ENCODE peak calls at places on chromosomes 1 and 21, in nine cellular contexts. H, W, R, P, M, X, S, U and K are unnamed samples.

GRCh38 chr1:162844153-162844552 is 16.8 kb downstream of the CCDC190 start:
- DNase-seq in S (no peak), X (no peak), H (no peak), P (no peak), M (no peak), W (no peak), U (no peak), R (no peak), K (no peak)

GRCh38 chr21:17370263-17370662 is 142.6 kb upstream of the CXADR start:
- DNase-seq in X (no peak), M (no peak), R (no peak), U (peak), S (no peak), W (no peak), P (no peak), H (no peak), K (no peak)

GRCh38 chr21:46150491-46151121 is 4.8 kb downstream of the FTCD start:
- DNase-seq in U (no peak), W (no peak), X (no peak), H (no peak), S (no peak), P (no peak), R (no peak), M (peak), K (no peak)

GRCh38 chr1:233281711-233282581 is 13.6 kb downstream of the PCNX2 start:
- DNase-seq in X (no peak), M (no peak), H (no peak), P (no peak), U (no peak), R (no peak), S (peak), W (no peak), K (peak)

GRCh38 chr1:12488666-12489354 is 129.2 kb downstream of the DHRS3 start:
- DNase-seq in S (no peak), M (no peak), R (no peak), X (no peak), H (no peak), W (no peak), U (no peak), P (no peak), K (no peak)

GRCh38 chr21:46297311-46298082 is 11.4 kb downstream of the YBEY start:
- DNase-seq in R (no peak), P (no peak), S (no peak), U (no peak), H (no peak), W (no peak), X (no peak), M (no peak), K (no peak)

GRCh38 chr1:226157761-226158316 is 28.7 kb downstream of the ACBD3 start:
- DNase-seq in S (no peak), R (no peak), U (no peak), X (no peak), W (no peak), M (no peak), P (no peak), H (no peak), K (no peak)

GRCh38 chr1:22670352-22670964 is 17.4 kb downstream of the C1QB start:
- DNase-seq in X (no peak), H (no peak), M (no peak), R (no peak), W (no peak), P (no peak), S (no peak), U (no peak), K (no peak)

GRCh38 chr1:9269721-9270120 is 23.0 kb upstream of the SPSB1 start:
- DNase-seq in P (no peak), H (no peak), M (no peak), X (peak), U (no peak), S (no peak), R (no peak), W (no peak), K (no peak)

GRCh38 chr1:10249808-10250457 is 39.6 kb downstream of the KIF1B start:
- DNase-seq in S (no peak), U (no peak), R (no peak), W (no peak), P (no peak), X (no peak), M (no peak), H (no peak), K (no peak)

GRCh38 chr1:21590906-21591301 is 78.3 kb downstream of the RAP1GAP start:
- DNase-seq in M (no peak), S (no peak), U (no peak), X (no peak), W (no peak), P (no peak), H (no peak), R (no peak), K (no peak)

GRCh38 chr21:32334980-32335471 is 36.4 kb downstream of the MRAP start:
- DNase-seq in R (no peak), U (no peak), P (no peak), S (no peak), X (peak), M (peak), H (no peak), W (no peak), K (no peak)

GRCh38 chr1:88462481-88463261 is 221.4 kb upstream of the PKN2 start:
- DNase-seq in X (peak), M (no peak), W (peak), S (peak), U (peak), R (peak), P (no peak), H (no peak), K (no peak)

GRCh38 chr21:45276620-45277019 is 11.1 kb downstream of the POFUT2 start:
- DNase-seq in W (no peak), P (no peak), U (no peak), R (no peak), M (peak), S (no peak), H (no peak), X (no peak), K (no peak)

GRCh38 chr1:232923739-232924386 is 26.5 kb upstream of the NTPCR start:
- DNase-seq in X (no peak), S (peak), P (no peak), H (no peak), R (no peak), U (no peak), M (no peak), W (no peak), K (peak)

GRCh38 chr1:109794319-109795132 is 30.8 kb upstream of the EPS8L3 start:
- DNase-seq in X (no peak), R (peak), H (no peak), M (peak), U (no peak), P (no peak), W (no peak), S (peak), K (no peak)

GRCh38 chr1:110563089-110563488 is 43.1 kb downstream of the KCNA2 start:
- DNase-seq in W (no peak), R (no peak), X (no peak), U (no peak), S (no peak), H (no peak), M (no peak), P (no peak), K (no peak)

GRCh38 chr1:11610629-11611180 is 43.5 kb downstream of the FBXO2 start:
- DNase-seq in S (no peak), X (no peak), U (no peak), H (no peak), R (no peak), M (no peak), P (no peak), W (no peak), K (no peak)

GRCh38 chr1:23178931-23179330 is 10.3 kb upstream of the LUZP1 start:
- DNase-seq in W (no peak), U (no peak), M (no peak), X (peak), R (no peak), P (no peak), S (no peak), H (no peak), K (no peak)

GRCh38 chr1:145942405-145942804 is 15.1 kb upstream of the RBM8A start:
- DNase-seq in M (no peak), H (no peak), R (no peak), X (no peak), U (no peak), P (no peak), W (no peak), S (no peak), K (no peak)

GRCh38 chr21:38266732-38267131 is 9.9 kb downstream of the KCNJ15 start:
- DNase-seq in U (no peak), W (no peak), M (no peak), R (no peak), H (no peak), S (no peak), P (no peak), X (no peak), K (no peak)

GRCh38 chr1:38744452-38745350 is 114.9 kb downstream of the RRAGC start:
- DNase-seq in X (no peak), M (no peak), W (no peak), P (no peak), H (no peak), U (no peak), S (no peak), R (no peak), K (no peak)

GRCh38 chr21:44520326-44521300 is 19.4 kb downstream of the KRTAP10-1 start:
- DNase-seq in X (no peak), S (no peak), H (no peak), R (no peak), M (peak), W (no peak), U (no peak), P (no peak), K (no peak)

GRCh38 chr1:211901945-211902344 is 71.4 kb upstream of the LPGAT1 start:
- DNase-seq in U (no peak), H (no peak), R (no peak), W (no peak), S (no peak), X (no peak), P (no peak), M (no peak), K (no peak)

GRCh38 chr1:150765229-150765976 is at the start of gene CTSS:
- DNase-seq in P (no peak), S (peak), U (no peak), W (no peak), X (peak), R (no peak), M (no peak), H (no peak), K (no peak)

GRCh38 chr1:161725888-161726630 is 4.7 kb downstream of the FCRLB start:
- DNase-seq in R (peak), S (peak), X (peak), U (peak), W (peak), M (peak), H (peak), P (no peak), K (peak)

GRCh38 chr1:93774707-93775106 is 93.1 kb upstream of the BCAR3 start:
- DNase-seq in M (no peak), S (no peak), W (no peak), U (no peak), P (no peak), H (no peak), X (no peak), R (no peak), K (no peak)

GRCh38 chr1:231512147-231512698 is 16.2 kb upstream of the TSNAX start:
- DNase-seq in M (no peak), U (peak), P (no peak), R (no peak), H (no peak), X (no peak), W (no peak), S (no peak), K (no peak)